ENCODE peak calls at places on chromosomes 16 and 17, in six cellular contexts. One of them, this sample, is unnamed.

GRCh38 chr17:73643012-73643845 is 1.0 kb downstream of the SDK2 start:
- DNase-seq in RWPE1: peak
- DNase-seq in CD8-positive, alpha-beta memory T cell: no peak
- DNase-seq in activated effector memory CD4-positive, alpha-beta T cell treated with anti-CD3 and anti-CD28 coated beads, Interleukin-2, amount 50 U/mL, for 16 hours: peak
- DNase-seq in progenitor cell of endocrine pancreas: peak
- DNase-seq in right lobe of liver: no peak
- DNase-seq in this sample: no peak

GRCh38 chr17:75719732-75720131 is 1.5 kb upstream of the ITGB4 start:
- DNase-seq in RWPE1: no peak
- DNase-seq in CD8-positive, alpha-beta memory T cell: no peak
- DNase-seq in activated effector memory CD4-positive, alpha-beta T cell treated with anti-CD3 and anti-CD28 coated beads, Interleukin-2, amount 50 U/mL, for 16 hours: no peak
- DNase-seq in progenitor cell of endocrine pancreas: no peak
- DNase-seq in right lobe of liver: no peak
- DNase-seq in this sample: no peak

GRCh38 chr17:4706121-4706520 is 2.2 kb upstream of the PELP1 start:
- DNase-seq in RWPE1: no peak
- DNase-seq in CD8-positive, alpha-beta memory T cell: no peak
- DNase-seq in activated effector memory CD4-positive, alpha-beta T cell treated with anti-CD3 and anti-CD28 coated beads, Interleukin-2, amount 50 U/mL, for 16 hours: no peak
- DNase-seq in progenitor cell of endocrine pancreas: no peak
- DNase-seq in right lobe of liver: no peak
- DNase-seq in this sample: no peak

GRCh38 chr16:12602811-12603698 is 200.6 kb downstream of the CPPED1 start:
- DNase-seq in RWPE1: no peak
- DNase-seq in CD8-positive, alpha-beta memory T cell: no peak
- DNase-seq in activated effector memory CD4-positive, alpha-beta T cell treated with anti-CD3 and anti-CD28 coated beads, Interleukin-2, amount 50 U/mL, for 16 hours: no peak
- DNase-seq in progenitor cell of endocrine pancreas: no peak
- DNase-seq in right lobe of liver: no peak
- DNase-seq in this sample: no peak

GRCh38 chr17:40541060-40541872 is 24.0 kb downstream of the CCR7 start:
- DNase-seq in RWPE1: no peak
- DNase-seq in CD8-positive, alpha-beta memory T cell: peak
- DNase-seq in activated effector memory CD4-positive, alpha-beta T cell treated with anti-CD3 and anti-CD28 coated beads, Interleukin-2, amount 50 U/mL, for 16 hours: peak
- DNase-seq in progenitor cell of endocrine pancreas: no peak
- DNase-seq in right lobe of liver: no peak
- DNase-seq in this sample: no peak

GRCh38 chr17:73255671-73256181 is 6.0 kb downstream of the CPSF4L start:
- DNase-seq in RWPE1: peak
- DNase-seq in CD8-positive, alpha-beta memory T cell: peak
- DNase-seq in activated effector memory CD4-positive, alpha-beta T cell treated with anti-CD3 and anti-CD28 coated beads, Interleukin-2, amount 50 U/mL, for 16 hours: peak
- DNase-seq in progenitor cell of endocrine pancreas: peak
- DNase-seq in right lobe of liver: peak
- DNase-seq in this sample: no peak

GRCh38 chr17:45873728-45874127 is 20.6 kb upstream of the MAPT start:
- DNase-seq in RWPE1: no peak
- DNase-seq in CD8-positive, alpha-beta memory T cell: no peak
- DNase-seq in activated effector memory CD4-positive, alpha-beta T cell treated with anti-CD3 and anti-CD28 coated beads, Interleukin-2, amount 50 U/mL, for 16 hours: peak
- DNase-seq in progenitor cell of endocrine pancreas: no peak
- DNase-seq in right lobe of liver: no peak
- DNase-seq in this sample: no peak

GRCh38 chr17:61005358-61005757 is 327.7 kb downstream of the BCAS3 start:
- DNase-seq in RWPE1: no peak
- DNase-seq in CD8-positive, alpha-beta memory T cell: no peak
- DNase-seq in activated effector memory CD4-positive, alpha-beta T cell treated with anti-CD3 and anti-CD28 coated beads, Interleukin-2, amount 50 U/mL, for 16 hours: no peak
- DNase-seq in progenitor cell of endocrine pancreas: no peak
- DNase-seq in right lobe of liver: no peak
- DNase-seq in this sample: no peak